ENCODE peak calls at places on chromosomes 6 and 20, in eight cellular contexts. O is endodermal cell, E is cardiac muscle cell, F is hepatocyte, G is NCI-H774, W is GM23338, Y is fibroblast of mammary gland, J is neuronal stem cell. P is an unnamed sample.

GRCh38 chr6:75852721-75853120 is 103.7 kb downstream of the MYO6 start:
- DNase-seq in O (no peak), E (peak), F (peak), G (peak), W (no peak), Y (peak), J (no peak), P (peak)

GRCh38 chr6:13924146-13924948 is 405 bp upstream of the RNF182 start:
- DNase-seq in O (peak), E (peak), F (peak), G (peak), W (peak), Y (peak), J (peak), P (peak)

GRCh38 chr6:16049178-16049577 is 79.7 kb upstream of the MYLIP start:
- DNase-seq in O (no peak), E (peak), F (no peak), G (no peak), W (no peak), Y (no peak), J (no peak), P (peak)

GRCh38 chr20:53718622-53719021 is 125.0 kb upstream of the ZNF217 start:
- DNase-seq in O (no peak), E (no peak), F (no peak), G (no peak), W (no peak), Y (no peak), J (no peak), P (no peak)

GRCh38 chr6:90328004-90328403 is 31.4 kb upstream of the BACH2 start:
- DNase-seq in O (no peak), E (no peak), F (no peak), G (no peak), W (no peak), Y (peak), J (no peak), P (peak)

GRCh38 chr20:23637282-23638221 is at the start of gene CST3:
- DNase-seq in O (peak), E (peak), F (peak), G (peak), W (peak), Y (peak), J (peak), P (peak)

GRCh38 chr6:22189946-22190345 is 106.9 kb downstream of the PRL start:
- DNase-seq in O (no peak), E (no peak), F (no peak), G (no peak), W (no peak), Y (no peak), J (no peak), P (no peak)

GRCh38 chr20:4050581-4050980 is 35.2 kb upstream of the RNF24 start:
- DNase-seq in O (peak), E (no peak), F (no peak), G (no peak), W (no peak), Y (no peak), J (no peak), P (no peak)

GRCh38 chr20:36862857-36863668 is 12.9 kb upstream of the TLDC2 start:
- DNase-seq in O (peak), E (no peak), F (peak), G (no peak), W (peak), Y (no peak), J (no peak), P (no peak)

GRCh38 chr20:49657118-49657901 is 56.4 kb downstream of the B4GALT5 start:
- DNase-seq in O (no peak), E (peak), F (no peak), G (no peak), W (no peak), Y (peak), J (no peak), P (peak)

GRCh38 chr6:159758031-159759001 is 3.5 kb upstream of the ACAT2 start:
- DNase-seq in O (peak), E (peak), F (peak), G (no peak), W (peak), Y (peak), J (no peak), P (peak)

GRCh38 chr20:13277663-13278295 is 56.7 kb downstream of the ISM1 start:
- DNase-seq in O (no peak), E (no peak), F (no peak), G (no peak), W (no peak), Y (peak), J (no peak), P (no peak)

GRCh38 chr20:41004561-41005360 is 23.9 kb upstream of the TOP1 start:
- DNase-seq in O (no peak), E (no peak), F (no peak), G (no peak), W (no peak), Y (peak), J (no peak), P (peak)

GRCh38 chr6:45927421-45928234 is 88.0 kb downstream of the CLIC5 start:
- DNase-seq in O (peak), E (no peak), F (peak), G (no peak), W (peak), Y (no peak), J (peak), P (no peak)

GRCh38 chr6:56683882-56684281 is 41.2 kb upstream of the DST start:
- DNase-seq in O (no peak), E (peak), F (peak), G (peak), W (no peak), Y (peak), J (no peak), P (peak)

GRCh38 chr6:33427585-33428218 is 7.8 kb downstream of the SYNGAP1 start:
- DNase-seq in O (peak), E (no peak), F (peak), G (peak), W (peak), Y (no peak), J (no peak), P (no peak)

GRCh38 chr6:293185-294174 is 1.2 kb downstream of the DUSP22 start:
- DNase-seq in O (peak), E (no peak), F (no peak), G (no peak), W (peak), Y (peak), J (no peak), P (peak)

P was measured in astrocyte.